ENCODE peak calls at places on chromosomes 7 and 10, in seven cellular contexts. S is Panc1; F is HEK293T; K is hippocampal formation; H is effector CD8-positive, alpha-beta T cell; N is B cell; A is progenitor cell of endocrine pancreas. B is an unnamed sample.

GRCh38 chr10:114402871-114403544 is 1.3 kb downstream of the AFAP1L2 start:
- DNase-seq in K (no peak), H (no peak), F (no peak), N (no peak), S (no peak), A (no peak), B (no peak)

GRCh38 chr10:66827353-66827752 is 98.5 kb upstream of the LRRTM3 start:
- DNase-seq in S (no peak), K (no peak), A (no peak), N (no peak), F (no peak), H (no peak), B (peak; percentile 58)

GRCh38 chr7:128041203-128041602 is 10.0 kb upstream of the LRRC4 start:
- DNase-seq in S (no peak), H (no peak), K (no peak), F (no peak), A (no peak), N (no peak), B (peak; percentile 69)

GRCh38 chr7:100483101-100483727 is 513 bp upstream of the NYAP1 start:
- DNase-seq in A (peak; percentile 89), H (peak; percentile 77), S (no peak), N (peak; percentile 78), F (peak; percentile 81), K (peak; percentile 44), B (no peak)

GRCh38 chr7:37096341-37096740 is 352.3 kb downstream of the ELMO1 start:
- DNase-seq in A (no peak), K (no peak), F (no peak), H (no peak), S (no peak), N (no peak), B (no peak)

GRCh38 chr10:99540339-99540672 is 7.6 kb downstream of the NKX2-3 start:
- DNase-seq in K (no peak), S (no peak), A (no peak), N (no peak), H (no peak), F (no peak), B (no peak)

GRCh38 chr7:73980206-73980605 is 47.8 kb upstream of the ELN start:
- DNase-seq in N (no peak), A (no peak), K (no peak), H (no peak), S (no peak), F (no peak), B (no peak)

GRCh38 chr10:32417906-32418547 is 27.9 kb upstream of the CCDC7 start:
- DNase-seq in K (peak; percentile 14), A (no peak), S (no peak), N (no peak), F (no peak), H (no peak), B (peak; percentile 43)

GRCh38 chr7:890868-891267 is 14.5 kb downstream of the GET4 start:
- DNase-seq in S (no peak), N (no peak), F (no peak), K (no peak), A (no peak), H (no peak), B (no peak)

GRCh38 chr10:20623561-20623960 is 273.6 kb downstream of the NEBL start:
- DNase-seq in A (no peak), N (no peak), F (no peak), H (no peak), K (no peak), S (no peak), B (no peak)

GRCh38 chr10:9757176-9757575 is 1260.5 kb upstream of the CELF2 start:
- DNase-seq in K (no peak), F (no peak), N (no peak), H (no peak), A (no peak), S (no peak), B (no peak)

GRCh38 chr7:25647007-25647406 is 418.7 kb upstream of the NPVF start:
- DNase-seq in H (no peak), A (no peak), F (no peak), N (no peak), S (no peak), K (no peak), B (no peak)

GRCh38 chr7:3301831-3302618 is 973 bp downstream of the SDK1 start:
- DNase-seq in S (peak; percentile 32), A (peak; percentile 29), F (peak; percentile 32), N (no peak), H (no peak), K (no peak), B (no peak)

GRCh38 chr10:23359692-23360380 is 15.2 kb upstream of the C10orf67 start:
- DNase-seq in S (no peak), F (no peak), H (no peak), N (no peak), A (no peak), K (no peak), B (no peak)

GRCh38 chr7:45663167-45663921 is 89.2 kb downstream of the ADCY1 start:
- DNase-seq in A (no peak), K (no peak), F (peak; percentile 18), S (peak; percentile 8), H (no peak), N (no peak), B (no peak)

GRCh38 chr10:87750001-87750651 is 67.9 kb downstream of the ATAD1 start:
- DNase-seq in A (no peak), S (no peak), H (no peak), N (no peak), K (no peak), F (no peak), B (peak; percentile 79)

GRCh38 chr7:46932656-46933424 is 649.1 kb downstream of the TNS3 start:
- DNase-seq in N (no peak), S (peak; percentile 59), A (no peak), F (no peak), K (no peak), H (no peak), B (peak; percentile 90)

GRCh38 chr10:130777507-130778165 is 533.9 kb downstream of the TCERG1L start:
- DNase-seq in N (no peak), K (no peak), H (no peak), A (no peak), S (no peak), F (no peak), B (no peak)

GRCh38 chr7:66016131-66016461 is 34.1 kb upstream of the GUSB start:
- DNase-seq in F (no peak), K (no peak), N (no peak), A (no peak), H (no peak), S (no peak), B (peak; percentile 26)

GRCh38 chr7:73668103-73668937 is 689 bp downstream of the VPS37D start:
- DNase-seq in F (no peak), K (no peak), N (no peak), A (no peak), S (no peak), H (no peak), B (no peak)

GRCh38 chr7:131727189-131727588 is 170.8 kb upstream of the PODXL start:
- DNase-seq in S (no peak), F (no peak), A (no peak), H (no peak), K (no peak), N (no peak), B (no peak)

GRCh38 chr7:123538189-123538714 is 3.9 kb upstream of the IQUB start:
- DNase-seq in H (no peak), A (no peak), K (no peak), N (no peak), F (no peak), S (peak; percentile 36), B (peak; percentile 82)

GRCh38 chr7:93011351-93012294 is 106.2 kb downstream of the SAMD9 start:
- DNase-seq in H (no peak), F (no peak), N (no peak), K (no peak), A (no peak), S (no peak), B (peak; percentile 97)

GRCh38 chr7:134729895-134730294 is 49.5 kb upstream of the CALD1 start:
- DNase-seq in A (no peak), H (no peak), F (no peak), S (no peak), N (no peak), K (no peak), B (no peak)

GRCh38 chr7:92632791-92633190 is 42.6 kb upstream of the FAM133B start:
- DNase-seq in S (no peak), K (no peak), N (no peak), A (no peak), F (no peak), H (no peak), B (no peak)

GRCh38 chr10:28839600-28840007 is 162.3 kb downstream of the BAMBI start:
- DNase-seq in H (no peak), F (no peak), A (no peak), K (no peak), N (no peak), S (no peak), B (no peak)

GRCh38 chr7:7820409-7820808 is 102.0 kb upstream of the RPA3 start:
- DNase-seq in S (no peak), K (no peak), N (no peak), F (no peak), A (no peak), H (no peak), B (no peak)

GRCh38 chr10:3887885-3888476 is 103.0 kb upstream of the KLF6 start:
- DNase-seq in F (no peak), N (no peak), S (no peak), K (no peak), H (no peak), A (no peak), B (peak; percentile 78)

GRCh38 chr10:100748251-100749058 is 3.1 kb downstream of the PAX2 start:
- DNase-seq in S (no peak), F (no peak), N (no peak), K (no peak), A (no peak), H (no peak), B (no peak)

GRCh38 chr7:901388-902154 is 25.2 kb downstream of the GET4 start:
- DNase-seq in K (peak; percentile 67), N (no peak), H (peak; percentile 28), S (no peak), A (no peak), F (peak; percentile 100), B (peak; percentile 62)

GRCh38 chr7:1124164-1124563 is 35.8 kb downstream of the ZFAND2A start:
- DNase-seq in H (no peak), K (no peak), A (no peak), F (no peak), S (no peak), N (no peak), B (no peak)

GRCh38 chr7:74141705-74142104 is 32.5 kb upstream of the EIF4H start:
- DNase-seq in N (no peak), F (no peak), H (no peak), A (no peak), S (no peak), K (no peak), B (no peak)

GRCh38 chr10:20898851-20899250 is 1.7 kb upstream of the NEBL start:
- DNase-seq in N (no peak), S (no peak), K (no peak), H (no peak), F (no peak), A (no peak), B (no peak)

GRCh38 chr10:103451871-103452713 is at the start of gene CALHM2:
- DNase-seq in H (peak; percentile 16), N (peak; percentile 70), K (peak; percentile 48), A (no peak), S (no peak), F (no peak), B (peak; percentile 45)

GRCh38 chr10:12344375-12345110 is 4.8 kb upstream of the CAMK1D start:
- DNase-seq in S (no peak), A (no peak), N (no peak), H (no peak), K (no peak), F (no peak), B (no peak)

GRCh38 chr10:3635248-3635647 is 149.8 kb downstream of the KLF6 start:
- DNase-seq in K (no peak), H (no peak), A (no peak), F (no peak), S (no peak), N (no peak), B (no peak)

GRCh38 chr7:11298220-11298619 is 324.5 kb downstream of the PHF14 start:
- DNase-seq in F (no peak), S (no peak), K (no peak), H (no peak), A (no peak), N (no peak), B (no peak)